ENCODE peak calls at places on chromosome 2, in seven cellular contexts. One of them, this sample, is unnamed.

GRCh38 chr2:20424300-20425290 is 22.3 kb upstream of the RHOB start:
- DNase-seq in H9: peak
- DNase-seq in SJSA1: peak
- DNase-seq in colonic mucosa: peak
- DNase-seq in CD8-positive, alpha-beta T cell: no peak
- DNase-seq in sigmoid colon: peak
- DNase-seq in HL-60: peak
- DNase-seq in this sample: no peak

GRCh38 chr2:178530625-178531142 is 50.4 kb downstream of the PLEKHA3 start:
- DNase-seq in H9: no peak
- DNase-seq in SJSA1: no peak
- DNase-seq in colonic mucosa: no peak
- DNase-seq in CD8-positive, alpha-beta T cell: no peak
- DNase-seq in sigmoid colon: no peak
- DNase-seq in HL-60: peak
- DNase-seq in this sample: no peak

GRCh38 chr2:216829533-216829932 is 30.3 kb downstream of the TNP1 start:
- DNase-seq in H9: no peak
- DNase-seq in SJSA1: no peak
- DNase-seq in colonic mucosa: peak
- DNase-seq in CD8-positive, alpha-beta T cell: no peak
- DNase-seq in sigmoid colon: peak
- DNase-seq in HL-60: no peak
- DNase-seq in this sample: no peak

GRCh38 chr2:118670868-118671267 is 176.6 kb downstream of the EN1 start:
- DNase-seq in H9: no peak
- DNase-seq in SJSA1: no peak
- DNase-seq in colonic mucosa: no peak
- DNase-seq in CD8-positive, alpha-beta T cell: no peak
- DNase-seq in sigmoid colon: no peak
- DNase-seq in HL-60: no peak
- DNase-seq in this sample: no peak

GRCh38 chr2:201779996-201780673 is 598 bp downstream of the ALS2 start:
- DNase-seq in H9: no peak
- DNase-seq in SJSA1: no peak
- DNase-seq in colonic mucosa: peak
- DNase-seq in CD8-positive, alpha-beta T cell: no peak
- DNase-seq in sigmoid colon: no peak
- DNase-seq in HL-60: no peak
- DNase-seq in this sample: peak

GRCh38 chr2:137925599-137925998 is 38.7 kb upstream of the HNMT start:
- DNase-seq in H9: no peak
- DNase-seq in SJSA1: no peak
- DNase-seq in colonic mucosa: no peak
- DNase-seq in CD8-positive, alpha-beta T cell: no peak
- DNase-seq in sigmoid colon: no peak
- DNase-seq in HL-60: no peak
- DNase-seq in this sample: no peak

GRCh38 chr2:105388971-105389381 is 9.9 kb downstream of the FHL2 start:
- DNase-seq in H9: no peak
- DNase-seq in SJSA1: peak
- DNase-seq in colonic mucosa: no peak
- DNase-seq in CD8-positive, alpha-beta T cell: no peak
- DNase-seq in sigmoid colon: no peak
- DNase-seq in HL-60: no peak
- DNase-seq in this sample: no peak

GRCh38 chr2:224284134-224284946 is 117.6 kb downstream of the FAM124B start:
- DNase-seq in H9: peak
- DNase-seq in SJSA1: no peak
- DNase-seq in colonic mucosa: peak
- DNase-seq in CD8-positive, alpha-beta T cell: no peak
- DNase-seq in sigmoid colon: no peak
- DNase-seq in HL-60: peak
- DNase-seq in this sample: peak

GRCh38 chr2:196259507-196260481 is 88.4 kb upstream of the STK17B start:
- DNase-seq in H9: no peak
- DNase-seq in SJSA1: peak
- DNase-seq in colonic mucosa: no peak
- DNase-seq in CD8-positive, alpha-beta T cell: no peak
- DNase-seq in sigmoid colon: no peak
- DNase-seq in HL-60: no peak
- DNase-seq in this sample: no peak

GRCh38 chr2:204024503-204024902 is 87.9 kb downstream of the ICOS start:
- DNase-seq in H9: no peak
- DNase-seq in SJSA1: no peak
- DNase-seq in colonic mucosa: peak
- DNase-seq in CD8-positive, alpha-beta T cell: no peak
- DNase-seq in sigmoid colon: no peak
- DNase-seq in HL-60: no peak
- DNase-seq in this sample: peak

GRCh38 chr2:239046822-239047221 is 198.9 kb downstream of the TWIST2 start:
- DNase-seq in H9: no peak
- DNase-seq in SJSA1: no peak
- DNase-seq in colonic mucosa: no peak
- DNase-seq in CD8-positive, alpha-beta T cell: no peak
- DNase-seq in sigmoid colon: peak
- DNase-seq in HL-60: no peak
- DNase-seq in this sample: no peak

GRCh38 chr2:171847627-171848026 is 46.4 kb downstream of the SLC25A12 start:
- DNase-seq in H9: no peak
- DNase-seq in SJSA1: no peak
- DNase-seq in colonic mucosa: no peak
- DNase-seq in CD8-positive, alpha-beta T cell: no peak
- DNase-seq in sigmoid colon: no peak
- DNase-seq in HL-60: no peak
- DNase-seq in this sample: no peak

GRCh38 chr2:23584054-23584745 is 199.2 kb downstream of the KLHL29 start:
- DNase-seq in H9: no peak
- DNase-seq in SJSA1: no peak
- DNase-seq in colonic mucosa: no peak
- DNase-seq in CD8-positive, alpha-beta T cell: no peak
- DNase-seq in sigmoid colon: peak
- DNase-seq in HL-60: no peak
- DNase-seq in this sample: no peak

GRCh38 chr2:1420746-1421480 is 7.7 kb downstream of the TPO start:
- DNase-seq in H9: no peak
- DNase-seq in SJSA1: no peak
- DNase-seq in colonic mucosa: no peak
- DNase-seq in CD8-positive, alpha-beta T cell: no peak
- DNase-seq in sigmoid colon: no peak
- DNase-seq in HL-60: no peak
- DNase-seq in this sample: no peak

GRCh38 chr2:190722061-190722759 is 73.3 kb downstream of the NAB1 start:
- DNase-seq in H9: no peak
- DNase-seq in SJSA1: no peak
- DNase-seq in colonic mucosa: no peak
- DNase-seq in CD8-positive, alpha-beta T cell: no peak
- DNase-seq in sigmoid colon: no peak
- DNase-seq in HL-60: no peak
- DNase-seq in this sample: no peak

GRCh38 chr2:99657691-99658258 is 168.0 kb upstream of the REV1 start:
- DNase-seq in H9: no peak
- DNase-seq in SJSA1: peak
- DNase-seq in colonic mucosa: no peak
- DNase-seq in CD8-positive, alpha-beta T cell: no peak
- DNase-seq in sigmoid colon: no peak
- DNase-seq in HL-60: no peak
- DNase-seq in this sample: no peak

GRCh38 chr2:111702119-111702808 is 181.7 kb downstream of the ANAPC1 start:
- DNase-seq in H9: peak
- DNase-seq in SJSA1: peak
- DNase-seq in colonic mucosa: peak
- DNase-seq in CD8-positive, alpha-beta T cell: peak
- DNase-seq in sigmoid colon: no peak
- DNase-seq in HL-60: peak
- DNase-seq in this sample: peak

GRCh38 chr2:20676353-20677215 is 9.6 kb downstream of the GDF7 start:
- DNase-seq in H9: peak
- DNase-seq in SJSA1: no peak
- DNase-seq in colonic mucosa: no peak
- DNase-seq in CD8-positive, alpha-beta T cell: no peak
- DNase-seq in sigmoid colon: no peak
- DNase-seq in HL-60: no peak
- DNase-seq in this sample: peak

GRCh38 chr2:238061310-238062202 is 755 bp downstream of the SCLY start:
- DNase-seq in H9: peak
- DNase-seq in SJSA1: no peak
- DNase-seq in colonic mucosa: peak
- DNase-seq in CD8-positive, alpha-beta T cell: no peak
- DNase-seq in sigmoid colon: peak
- DNase-seq in HL-60: peak
- DNase-seq in this sample: peak

DNA sequence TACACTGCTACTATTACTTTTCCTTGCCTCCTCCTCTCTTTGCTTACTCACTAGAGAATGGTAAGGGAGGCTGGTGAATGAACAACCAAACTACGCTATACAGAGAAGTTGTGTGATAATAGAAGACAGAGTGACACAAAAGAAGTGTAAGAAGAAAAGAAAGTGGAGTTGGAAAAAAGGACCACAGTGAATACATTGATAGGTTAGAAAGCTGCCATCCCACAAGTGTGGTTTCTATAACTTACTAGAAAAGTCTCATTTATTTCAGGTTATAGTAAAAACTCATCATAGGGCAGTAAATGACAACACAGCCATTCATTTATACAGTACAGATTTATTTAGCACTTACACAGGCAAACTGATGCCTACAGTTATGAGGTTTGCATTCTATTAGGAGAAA is 77.3 kb downstream of the TTC21B start:
- DNase-seq in H9: no peak
- DNase-seq in SJSA1: no peak
- DNase-seq in colonic mucosa: no peak
- DNase-seq in CD8-positive, alpha-beta T cell: no peak
- DNase-seq in sigmoid colon: no peak
- DNase-seq in HL-60: no peak
- DNase-seq in this sample: no peak
- H3K27ac ChIP-seq in H9: no peak
- H3K27ac ChIP-seq in SJSA1: no peak
- H3K27ac ChIP-seq in colonic mucosa: no peak
- H3K27ac ChIP-seq in CD8-positive, alpha-beta T cell: no peak
- H3K27ac ChIP-seq in sigmoid colon: no peak
- H3K27ac ChIP-seq in HL-60: no peak
- H3K27ac ChIP-seq in this sample: no peak

GRCh38 chr2:144479138-144479537 is 40.8 kb downstream of the ZEB2 start:
- DNase-seq in H9: peak
- DNase-seq in SJSA1: no peak
- DNase-seq in colonic mucosa: no peak
- DNase-seq in CD8-positive, alpha-beta T cell: no peak
- DNase-seq in sigmoid colon: no peak
- DNase-seq in HL-60: no peak
- DNase-seq in this sample: no peak

GRCh38 chr2:144475596-144475995 is 44.3 kb downstream of the ZEB2 start:
- DNase-seq in H9: no peak
- DNase-seq in SJSA1: no peak
- DNase-seq in colonic mucosa: no peak
- DNase-seq in CD8-positive, alpha-beta T cell: no peak
- DNase-seq in sigmoid colon: no peak
- DNase-seq in HL-60: no peak
- DNase-seq in this sample: no peak

GRCh38 chr2:144477943-144478283 is 42.0 kb downstream of the ZEB2 start:
- DNase-seq in H9: no peak
- DNase-seq in SJSA1: no peak
- DNase-seq in colonic mucosa: no peak
- DNase-seq in CD8-positive, alpha-beta T cell: no peak
- DNase-seq in sigmoid colon: no peak
- DNase-seq in HL-60: no peak
- DNase-seq in this sample: no peak

GRCh38 chr2:144479659-144480058 is 40.3 kb downstream of the ZEB2 start:
- DNase-seq in H9: peak
- DNase-seq in SJSA1: no peak
- DNase-seq in colonic mucosa: no peak
- DNase-seq in CD8-positive, alpha-beta T cell: no peak
- DNase-seq in sigmoid colon: no peak
- DNase-seq in HL-60: no peak
- DNase-seq in this sample: no peak

DNA sequence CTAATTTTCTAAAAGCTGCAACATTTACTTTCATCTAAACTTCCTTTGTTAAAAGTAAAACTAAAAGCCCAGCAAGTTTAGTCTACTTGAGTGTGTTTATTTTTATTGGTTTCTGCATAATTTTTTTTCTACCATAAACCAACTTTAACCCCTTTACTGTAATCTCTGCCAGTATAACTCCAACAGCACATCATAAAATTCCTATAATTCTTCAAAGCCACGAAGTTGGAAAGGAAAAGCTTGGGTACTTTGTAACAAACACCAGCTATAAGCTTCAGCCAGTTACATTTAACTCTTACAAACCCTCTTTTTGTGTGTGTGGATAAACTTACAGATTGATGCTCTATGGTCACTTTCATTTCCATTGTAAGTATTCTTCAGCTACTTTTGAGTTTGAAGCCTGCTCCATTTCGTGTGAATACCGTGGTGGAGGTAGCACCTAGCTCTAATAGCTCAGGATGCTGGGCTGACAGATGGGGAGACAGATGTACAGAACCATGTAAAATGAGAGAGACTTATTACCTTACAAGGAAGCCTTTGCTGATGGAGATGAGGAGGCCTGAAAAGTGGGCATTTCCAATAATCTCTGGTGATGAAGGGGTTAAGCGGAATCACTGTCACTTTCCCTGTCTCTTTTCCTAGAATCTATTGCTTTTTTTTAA is 42.5 kb downstream of the ZEB2 start:
- DNase-seq in H9: no peak
- DNase-seq in SJSA1: no peak
- DNase-seq in colonic mucosa: no peak
- DNase-seq in CD8-positive, alpha-beta T cell: no peak
- DNase-seq in sigmoid colon: no peak
- DNase-seq in HL-60: no peak
- DNase-seq in this sample: no peak
- H3K27ac ChIP-seq in H9: no peak
- H3K27ac ChIP-seq in SJSA1: peak
- H3K27ac ChIP-seq in colonic mucosa: no peak
- H3K27ac ChIP-seq in CD8-positive, alpha-beta T cell: no peak
- H3K27ac ChIP-seq in sigmoid colon: no peak
- H3K27ac ChIP-seq in HL-60: no peak
- H3K27ac ChIP-seq in this sample: no peak

GRCh38 chr2:43175187-43175490 is 51.3 kb downstream of the ZFP36L2 start:
- DNase-seq in H9: peak
- DNase-seq in SJSA1: no peak
- DNase-seq in colonic mucosa: no peak
- DNase-seq in CD8-positive, alpha-beta T cell: no peak
- DNase-seq in sigmoid colon: no peak
- DNase-seq in HL-60: peak
- DNase-seq in this sample: no peak
- H3K27ac ChIP-seq in H9: no peak
- H3K27ac ChIP-seq in SJSA1: no peak
- H3K27ac ChIP-seq in colonic mucosa: peak
- H3K27ac ChIP-seq in CD8-positive, alpha-beta T cell: peak
- H3K27ac ChIP-seq in sigmoid colon: peak
- H3K27ac ChIP-seq in HL-60: peak
- H3K27ac ChIP-seq in this sample: no peak

DNA sequence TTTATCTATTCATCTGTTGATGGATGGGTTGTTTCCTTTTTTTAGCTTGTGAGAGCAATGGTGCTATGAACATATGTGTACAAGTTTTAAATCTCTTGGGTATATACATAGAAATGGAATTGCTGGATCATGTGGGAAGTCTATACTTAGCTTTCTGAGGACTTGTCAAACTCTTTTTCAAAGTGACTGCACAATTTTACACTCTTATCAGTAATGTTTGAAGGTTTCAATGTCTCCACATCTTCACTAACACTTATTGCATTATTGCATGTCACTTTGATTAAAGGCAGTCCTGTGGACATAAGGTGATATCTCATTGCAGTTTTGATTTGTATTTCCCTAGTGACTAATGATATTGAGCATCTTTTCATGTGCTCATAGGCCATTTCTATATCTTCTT is 167.2 kb upstream of the SPHKAP start:
- DNase-seq in H9: no peak
- DNase-seq in SJSA1: no peak
- DNase-seq in colonic mucosa: no peak
- DNase-seq in CD8-positive, alpha-beta T cell: no peak
- DNase-seq in sigmoid colon: no peak
- DNase-seq in HL-60: no peak
- DNase-seq in this sample: no peak
- H3K27ac ChIP-seq in H9: no peak
- H3K27ac ChIP-seq in SJSA1: no peak
- H3K27ac ChIP-seq in colonic mucosa: no peak
- H3K27ac ChIP-seq in CD8-positive, alpha-beta T cell: no peak
- H3K27ac ChIP-seq in sigmoid colon: no peak
- H3K27ac ChIP-seq in HL-60: no peak
- H3K27ac ChIP-seq in this sample: no peak

This sample was measured in Karpas-422.